ENCODE peak calls at places on chromosomes 7 and 10, in five cellular contexts. P, Q, W, E and J are unnamed samples.

GRCh38 chr10:3418901-3419300 is 246.3 kb upstream of the PITRM1 start:
- DNase-seq in W (no peak), P (no peak), Q (no peak), E (no peak), J (no peak)

GRCh38 chr10:32350811-32351342 is 3.9 kb upstream of the EPC1 start:
- DNase-seq in Q (no peak), P (no peak), W (no peak), E (no peak), J (no peak)

GRCh38 chr7:560966-561630 is 41.5 kb upstream of the PDGFA start:
- DNase-seq in P (no peak), E (no peak), W (no peak), Q (no peak), J (no peak)

GRCh38 chr7:21371371-21371770 is 56.5 kb upstream of the SP4 start:
- DNase-seq in Q (no peak), P (no peak), W (no peak), E (no peak), J (no peak)

GRCh38 chr10:130689743-130690626 is 553.8 kb downstream of the GLRX3 start:
- DNase-seq in E (no peak), P (no peak), Q (no peak), W (no peak), J (no peak)

GRCh38 chr7:45976485-45976856 is 55.4 kb upstream of the IGFBP3 start:
- DNase-seq in Q (no peak), P (no peak), E (no peak), W (no peak), J (peak; percentile 4)

GRCh38 chr7:137439829-137440433 is 96.4 kb upstream of the PTN start:
- DNase-seq in P (no peak), W (no peak), E (peak; percentile 78), Q (no peak), J (no peak)

GRCh38 chr10:69061305-69062161 is 26.4 kb upstream of the SRGN start:
- DNase-seq in P (peak; percentile 76), E (peak; percentile 98), Q (no peak), W (peak; percentile 95), J (peak; percentile 44)

GRCh38 chr7:136046548-136046947 is 69.4 kb upstream of the MTPN start:
- DNase-seq in Q (no peak), E (no peak), P (no peak), W (no peak), J (no peak)

GRCh38 chr10:71468363-71469094 is 71.8 kb downstream of the CDH23 start:
- DNase-seq in E (no peak), W (no peak), Q (no peak), P (no peak), J (no peak)

GRCh38 chr10:60534791-60535389 is 145.2 kb upstream of the ANK3 start:
- DNase-seq in P (no peak), E (no peak), W (no peak), Q (no peak), J (no peak)

GRCh38 chr7:29748286-29749099 is 57.8 kb upstream of the WIPF3 start:
- DNase-seq in E (peak; percentile 30), P (no peak), W (peak; percentile 66), Q (no peak), J (no peak)

GRCh38 chr7:51356849-51357516 is 40.4 kb upstream of the COBL start:
- DNase-seq in E (no peak), P (no peak), W (no peak), Q (no peak), J (no peak)

GRCh38 chr7:111409714-111410422 is 152.4 kb downstream of the IMMP2L start:
- DNase-seq in W (no peak), P (no peak), E (peak; percentile 78), Q (no peak), J (no peak)

GRCh38 chr7:150450491-150450992 is at the start of gene GIMAP8:
- DNase-seq in Q (peak; percentile 40), W (no peak), P (peak; percentile 80), E (no peak), J (peak; percentile 50)

GRCh38 chr10:4202936-4203335 is 417.9 kb upstream of the KLF6 start:
- DNase-seq in Q (no peak), E (peak; percentile 8), W (no peak), P (no peak), J (no peak)

GRCh38 chr7:2099036-2099957 is 133.4 kb downstream of the MAD1L1 start:
- DNase-seq in W (no peak), E (peak; percentile 51), Q (peak; percentile 58), P (no peak), J (no peak)

GRCh38 chr10:119090968-119091367 is 10.4 kb upstream of the EIF3A start:
- DNase-seq in W (peak; percentile 80), P (no peak), Q (no peak), E (peak; percentile 85), J (no peak)

DNA sequence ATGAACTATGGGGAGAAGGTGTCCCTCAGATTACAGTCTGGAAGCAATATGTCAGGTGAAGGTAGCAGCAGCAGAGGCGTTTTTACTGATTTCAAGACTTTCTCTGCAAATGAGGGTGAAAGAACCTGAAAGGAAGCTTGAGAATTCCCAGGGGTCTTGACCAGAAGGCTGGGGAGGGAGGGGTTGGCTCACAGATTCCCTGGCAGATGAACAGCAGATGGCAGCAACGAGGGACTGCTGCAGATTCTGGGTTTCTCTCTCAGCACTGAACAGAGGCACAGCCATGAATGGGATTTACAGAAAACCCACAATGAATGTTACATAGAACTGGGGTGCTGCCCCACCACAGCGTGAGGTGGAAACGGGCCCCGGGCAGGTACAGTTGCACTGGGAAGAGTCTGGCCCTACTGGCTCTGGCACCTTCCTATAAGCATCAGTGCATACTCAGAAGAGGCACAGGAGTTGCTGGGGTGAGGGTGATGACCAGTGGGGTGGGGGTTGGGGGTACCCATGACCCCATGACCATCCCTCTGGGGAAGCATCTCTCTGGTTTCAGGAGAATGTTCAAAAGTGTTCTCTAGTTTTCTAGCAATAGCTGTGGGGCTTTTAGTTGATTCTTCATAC is 317.8 kb downstream of the SH2D4B start:
- DNase-seq in E (no peak), Q (peak; percentile 61), P (peak; percentile 3), W (peak; percentile 22), J (peak; percentile 38)
- TF ChIP-seq CTCF in E (no peak), Q (peak; percentile 47), P (no peak), W (peak; percentile 46), J (peak; percentile 54)

GRCh38 chr7:130086938-130087337 is 16.6 kb downstream of the KLHDC10 start:
- DNase-seq in W (no peak), E (no peak), Q (no peak), P (no peak), J (no peak)
- TF ChIP-seq CTCF in W (no peak), E (no peak), Q (no peak), P (no peak), J (no peak)

GRCh38 chr7:24572014-24572413 is 1.2 kb upstream of the PALS2 start:
- DNase-seq in W (no peak), Q (peak; percentile 27), E (no peak), P (no peak), J (no peak)

GRCh38 chr7:24573008-24573553 is at the start of gene PALS2:
- DNase-seq in W (peak; percentile 73), Q (peak; percentile 94), E (peak; percentile 75), P (peak; percentile 54), J (peak; percentile 89)

GRCh38 chr7:24574365-24574764 is 1.1 kb downstream of the PALS2 start:
- DNase-seq in Q (no peak), W (no peak), P (no peak), E (peak; percentile 33), J (no peak)

GRCh38 chr7:24572421-24573007 is 738 bp upstream of the PALS2 start:
- DNase-seq in E (peak; percentile 67), P (peak; percentile 5), Q (peak; percentile 45), W (peak; percentile 48), J (peak; percentile 18)

DNA sequence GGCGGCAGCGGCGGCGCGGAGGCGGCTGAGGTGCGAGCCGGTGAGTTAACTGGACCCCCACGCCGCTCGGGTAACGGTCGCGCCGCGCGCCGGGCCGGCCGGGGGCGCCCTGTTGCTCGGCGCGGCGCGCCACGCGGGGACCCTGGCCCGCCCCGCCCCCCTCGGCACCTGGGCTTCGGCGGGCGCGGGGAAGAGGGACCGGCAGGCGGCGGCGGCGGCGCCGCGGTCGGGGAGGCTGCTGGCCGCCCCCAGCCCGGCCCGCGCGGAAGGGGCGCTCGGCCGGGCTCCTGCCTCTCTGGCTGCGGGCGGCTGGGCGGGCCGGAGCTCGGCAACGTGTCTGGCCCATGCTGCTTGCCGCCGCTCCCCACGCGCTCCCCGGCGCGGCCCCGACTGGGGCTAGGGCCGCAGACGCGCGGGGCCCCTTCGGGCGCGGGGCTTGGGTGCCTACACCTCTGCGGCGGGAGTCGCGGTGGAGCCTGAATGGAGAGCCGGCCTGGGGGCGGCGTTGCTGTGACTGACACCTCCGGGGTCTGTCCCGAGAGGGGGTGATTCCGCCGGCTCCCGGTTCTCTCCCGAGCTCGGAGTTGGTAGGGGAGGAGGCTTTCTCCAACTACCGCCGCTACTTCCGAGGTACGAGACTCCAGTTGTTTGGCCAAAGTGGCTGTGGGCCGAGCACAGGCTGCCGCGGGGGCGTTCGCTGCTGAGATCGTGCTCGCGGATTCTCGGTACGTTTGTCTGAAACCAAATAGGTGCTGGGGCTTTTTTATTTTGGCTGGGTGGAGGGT is 494 bp downstream of the PALS2 start:
- DNase-seq in P (peak; percentile 18), E (peak; percentile 70), Q (peak; percentile 80), W (peak; percentile 64), J (peak; percentile 51)
- TF ChIP-seq CTCF in P (no peak), E (no peak), Q (no peak), W (no peak), J (no peak)

GRCh38 chr7:3688061-3688460 is 387.0 kb downstream of the SDK1 start:
- DNase-seq in E (no peak), P (no peak), Q (no peak), W (no peak), J (no peak)
- TF ChIP-seq CTCF in E (no peak), P (no peak), Q (no peak), W (no peak), J (no peak)

GRCh38 chr10:44071479-44071878 is 313.4 kb downstream of the CXCL12 start:
- DNase-seq in P (no peak), W (peak; percentile 4), Q (no peak), E (peak; percentile 80), J (no peak)
- TF ChIP-seq CTCF in P (no peak), W (no peak), Q (no peak), E (peak; percentile 10), J (no peak)

GRCh38 chr7:156818133-156818532 is 74.8 kb downstream of the LMBR1 start:
- DNase-seq in W (no peak), E (no peak), Q (no peak), P (no peak), J (no peak)

GRCh38 chr7:156811706-156812105 is 81.3 kb downstream of the LMBR1 start:
- DNase-seq in W (no peak), P (no peak), E (no peak), Q (no peak), J (no peak)

GRCh38 chr7:156819733-156820295 is 73.2 kb downstream of the LMBR1 start:
- DNase-seq in P (no peak), W (no peak), E (no peak), Q (no peak), J (no peak)

GRCh38 chr7:156820445-156821063 is 72.4 kb downstream of the LMBR1 start:
- DNase-seq in Q (no peak), E (no peak), W (no peak), P (no peak), J (no peak)

GRCh38 chr7:156816943-156817572 is 75.9 kb downstream of the LMBR1 start:
- DNase-seq in P (no peak), Q (peak; percentile 16), W (peak; percentile 25), E (peak; percentile 18), J (peak; percentile 22)
- TF ChIP-seq CTCF in P (peak; percentile 49), Q (no peak), W (peak; percentile 48), E (peak; percentile 46), J (peak; percentile 25)